ENCODE peak calls at places on chromosomes 5 and 9, in ten cellular contexts. One of them, this sample, is unnamed. For H3K4me1, the result is how much of the 10 kb centered on the place peaks cover.

GRCh38 chr5:98933446-98934072 is 4.8 kb upstream of the CHD1 start:
- DNase-seq in sigmoid colon: no peak
- DNase-seq in aorta: no peak
- DNase-seq in mammary epithelial cell: no peak
- DNase-seq in lower lobe of right lung: no peak
- DNase-seq in colonic mucosa: no peak
- DNase-seq in BE2C: no peak
- DNase-seq in ovary: no peak
- DNase-seq in neural progenitor cell: no peak
- DNase-seq in GM23338: no peak
- DNase-seq in this sample: peak

GRCh38 chr5:59620535-59621212 is 272.9 kb downstream of the PDE4D start:
- DNase-seq in lower lobe of right lung: no peak
- DNase-seq in sigmoid colon: no peak
- DNase-seq in ovary: no peak
- DNase-seq in mammary epithelial cell: no peak
- DNase-seq in neural progenitor cell: no peak
- DNase-seq in colonic mucosa: no peak
- DNase-seq in GM23338: no peak
- DNase-seq in BE2C: no peak
- DNase-seq in aorta: no peak
- DNase-seq in this sample: no peak

GRCh38 chr5:61409568-61409967 is 77.5 kb downstream of the ZSWIM6 start:
- DNase-seq in sigmoid colon: no peak
- DNase-seq in neural progenitor cell: no peak
- DNase-seq in colonic mucosa: no peak
- DNase-seq in BE2C: no peak
- DNase-seq in ovary: no peak
- DNase-seq in mammary epithelial cell: peak
- DNase-seq in lower lobe of right lung: no peak
- DNase-seq in GM23338: no peak
- DNase-seq in aorta: no peak
- DNase-seq in this sample: peak

GRCh38 chr9:85224301-85224700 is 517.5 kb downstream of the AGTPBP1 start:
- DNase-seq in mammary epithelial cell: no peak
- DNase-seq in BE2C: no peak
- DNase-seq in aorta: no peak
- DNase-seq in neural progenitor cell: no peak
- DNase-seq in ovary: no peak
- DNase-seq in colonic mucosa: no peak
- DNase-seq in GM23338: no peak
- DNase-seq in sigmoid colon: no peak
- DNase-seq in lower lobe of right lung: no peak
- DNase-seq in this sample: no peak

GRCh38 chr9:92988215-92988731 is 41.0 kb downstream of the FGD3 start:
- DNase-seq in lower lobe of right lung: no peak
- DNase-seq in neural progenitor cell: no peak
- DNase-seq in BE2C: no peak
- DNase-seq in colonic mucosa: no peak
- DNase-seq in ovary: no peak
- DNase-seq in aorta: no peak
- DNase-seq in mammary epithelial cell: peak
- DNase-seq in sigmoid colon: no peak
- DNase-seq in GM23338: no peak
- DNase-seq in this sample: peak

GRCh38 chr9:92609142-92609500 is 60.8 kb downstream of the IPPK start:
- DNase-seq in GM23338: peak
- DNase-seq in ovary: no peak
- DNase-seq in lower lobe of right lung: no peak
- DNase-seq in sigmoid colon: no peak
- DNase-seq in colonic mucosa: no peak
- DNase-seq in aorta: no peak
- DNase-seq in mammary epithelial cell: no peak
- DNase-seq in neural progenitor cell: peak
- DNase-seq in BE2C: peak
- DNase-seq in this sample: no peak

GRCh38 chr9:22208846-22209585 is 199.9 kb upstream of the CDKN2B start:
- DNase-seq in GM23338: no peak
- DNase-seq in mammary epithelial cell: peak
- DNase-seq in neural progenitor cell: no peak
- DNase-seq in aorta: no peak
- DNase-seq in colonic mucosa: no peak
- DNase-seq in sigmoid colon: no peak
- DNase-seq in lower lobe of right lung: no peak
- DNase-seq in ovary: no peak
- DNase-seq in BE2C: no peak
- DNase-seq in this sample: no peak

GRCh38 chr9:34139477-34140146 is 13.1 kb upstream of the DCAF12 start:
- DNase-seq in neural progenitor cell: no peak
- DNase-seq in GM23338: peak
- DNase-seq in colonic mucosa: peak
- DNase-seq in ovary: peak
- DNase-seq in aorta: no peak
- DNase-seq in lower lobe of right lung: no peak
- DNase-seq in BE2C: peak
- DNase-seq in mammary epithelial cell: peak
- DNase-seq in sigmoid colon: no peak
- DNase-seq in this sample: no peak

DNA sequence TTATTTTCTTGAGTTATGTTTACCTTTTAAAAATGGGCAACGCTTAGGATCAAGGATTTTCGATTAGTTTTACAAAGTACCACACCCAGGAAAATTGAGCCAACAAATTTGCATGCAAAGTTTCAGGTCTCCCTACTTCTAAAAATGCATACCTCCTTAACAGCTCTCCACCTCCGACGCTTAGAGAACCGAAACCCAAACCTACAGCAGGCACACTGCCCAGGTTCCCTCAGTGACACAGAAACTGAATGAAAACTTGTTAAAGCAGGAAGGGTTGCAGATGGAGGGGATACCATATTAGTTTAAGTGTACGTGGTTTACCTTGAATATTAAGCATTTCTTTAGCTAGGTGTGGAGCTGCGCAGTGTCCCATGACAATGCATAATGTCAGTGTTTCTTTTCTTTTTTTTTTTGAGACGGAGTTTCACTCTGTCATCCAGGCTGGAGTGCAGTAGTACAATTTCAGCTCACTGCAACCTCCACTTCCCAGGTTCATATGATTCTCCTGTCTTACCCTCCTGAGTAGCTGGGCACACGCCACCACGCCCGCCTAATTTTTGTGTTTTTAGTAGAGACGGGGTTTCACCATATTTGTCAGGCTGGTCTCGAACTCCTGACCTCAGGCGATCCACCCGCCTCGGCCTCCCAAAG is 1.6 kb upstream of the SUB1 start:
- DNase-seq in BE2C: no peak
- DNase-seq in GM23338: peak
- DNase-seq in mammary epithelial cell: peak
- DNase-seq in neural progenitor cell: no peak
- DNase-seq in sigmoid colon: no peak
- DNase-seq in lower lobe of right lung: no peak
- DNase-seq in colonic mucosa: no peak
- DNase-seq in ovary: no peak
- DNase-seq in aorta: no peak
- DNase-seq in this sample: no peak
- H3K4me3 ChIP-seq in BE2C: no peak
- H3K4me3 ChIP-seq in GM23338: peak
- H3K4me3 ChIP-seq in mammary epithelial cell: no peak
- H3K4me3 ChIP-seq in neural progenitor cell: no peak
- H3K4me3 ChIP-seq in sigmoid colon: no peak
- H3K4me3 ChIP-seq in lower lobe of right lung: no peak
- H3K4me3 ChIP-seq in colonic mucosa: no peak
- H3K4me3 ChIP-seq in ovary: no peak
- H3K4me3 ChIP-seq in aorta: no peak
- H3K4me3 ChIP-seq in this sample: no peak

GRCh38 chr9:133959171-133959570 is 33.0 kb downstream of the VAV2 start:
- DNase-seq in sigmoid colon: no peak
- DNase-seq in ovary: no peak
- DNase-seq in lower lobe of right lung: peak
- DNase-seq in aorta: no peak
- DNase-seq in GM23338: no peak
- DNase-seq in BE2C: no peak
- DNase-seq in mammary epithelial cell: no peak
- DNase-seq in neural progenitor cell: no peak
- DNase-seq in colonic mucosa: no peak
- DNase-seq in this sample: no peak

GRCh38 chr9:133959966-133960567 is 32.1 kb downstream of the VAV2 start:
- DNase-seq in aorta: peak
- DNase-seq in BE2C: no peak
- DNase-seq in GM23338: no peak
- DNase-seq in neural progenitor cell: no peak
- DNase-seq in ovary: no peak
- DNase-seq in lower lobe of right lung: peak
- DNase-seq in mammary epithelial cell: no peak
- DNase-seq in colonic mucosa: no peak
- DNase-seq in sigmoid colon: no peak
- DNase-seq in this sample: no peak

GRCh38 chr9:133960568-133961129 is 31.5 kb downstream of the VAV2 start:
- DNase-seq in colonic mucosa: peak
- DNase-seq in neural progenitor cell: peak
- DNase-seq in mammary epithelial cell: no peak
- DNase-seq in GM23338: peak
- DNase-seq in BE2C: no peak
- DNase-seq in aorta: peak
- DNase-seq in lower lobe of right lung: peak
- DNase-seq in ovary: no peak
- DNase-seq in sigmoid colon: no peak
- DNase-seq in this sample: no peak

GRCh38 chr9:133957328-133957727 is 34.8 kb downstream of the VAV2 start:
- DNase-seq in mammary epithelial cell: no peak
- DNase-seq in ovary: no peak
- DNase-seq in GM23338: no peak
- DNase-seq in sigmoid colon: no peak
- DNase-seq in neural progenitor cell: no peak
- DNase-seq in aorta: peak
- DNase-seq in BE2C: no peak
- DNase-seq in colonic mucosa: no peak
- DNase-seq in lower lobe of right lung: peak
- DNase-seq in this sample: peak

GRCh38 chr9:133958756-133959155 is 33.4 kb downstream of the VAV2 start:
- DNase-seq in BE2C: no peak
- DNase-seq in mammary epithelial cell: no peak
- DNase-seq in sigmoid colon: no peak
- DNase-seq in colonic mucosa: no peak
- DNase-seq in ovary: no peak
- DNase-seq in neural progenitor cell: no peak
- DNase-seq in lower lobe of right lung: peak
- DNase-seq in GM23338: no peak
- DNase-seq in aorta: peak
- DNase-seq in this sample: no peak
- H3K4me1 ChIP-seq in BE2C: half or more
- H3K4me1 ChIP-seq in mammary epithelial cell: under half
- H3K4me1 ChIP-seq in sigmoid colon: under half
- H3K4me1 ChIP-seq in colonic mucosa: under half
- H3K4me1 ChIP-seq in ovary: under half
- H3K4me1 ChIP-seq in neural progenitor cell: half or more
- H3K4me1 ChIP-seq in lower lobe of right lung: half or more
- H3K4me1 ChIP-seq in GM23338: under half
- H3K4me1 ChIP-seq in aorta: under half
- H3K4me1 ChIP-seq in this sample: half or more

DNA sequence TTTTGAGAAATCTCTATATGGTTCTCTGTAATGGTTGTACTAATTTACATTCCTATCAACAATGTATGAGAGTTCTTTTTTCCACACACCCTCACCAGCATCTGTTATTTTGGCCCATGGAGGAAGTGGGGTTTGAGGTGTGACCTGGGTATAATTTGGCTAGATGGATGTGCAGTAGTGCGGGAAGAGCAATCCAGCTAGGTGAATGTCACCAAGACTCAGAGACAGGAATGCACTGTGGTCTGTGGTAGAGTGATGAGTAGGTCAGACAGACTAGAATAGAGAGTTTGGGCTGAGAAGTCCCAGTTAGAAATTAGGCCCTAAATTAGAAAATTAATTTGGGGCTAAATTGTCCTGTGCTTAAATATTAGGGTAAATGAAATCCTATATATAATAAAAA is 32.8 kb upstream of the PIP5K1B start:
- DNase-seq in GM23338: no peak
- DNase-seq in colonic mucosa: no peak
- DNase-seq in BE2C: no peak
- DNase-seq in neural progenitor cell: no peak
- DNase-seq in ovary: no peak
- DNase-seq in lower lobe of right lung: no peak
- DNase-seq in aorta: no peak
- DNase-seq in sigmoid colon: no peak
- DNase-seq in mammary epithelial cell: no peak
- DNase-seq in this sample: no peak
- H3K4me3 ChIP-seq in GM23338: no peak
- H3K4me3 ChIP-seq in colonic mucosa: no peak
- H3K4me3 ChIP-seq in BE2C: no peak
- H3K4me3 ChIP-seq in neural progenitor cell: no peak
- H3K4me3 ChIP-seq in ovary: no peak
- H3K4me3 ChIP-seq in lower lobe of right lung: no peak
- H3K4me3 ChIP-seq in aorta: no peak
- H3K4me3 ChIP-seq in sigmoid colon: no peak
- H3K4me3 ChIP-seq in mammary epithelial cell: no peak
- H3K4me3 ChIP-seq in this sample: no peak

GRCh38 chr9:131420913-131421312 is 27.0 kb downstream of the PRRC2B start:
- DNase-seq in sigmoid colon: no peak
- DNase-seq in colonic mucosa: no peak
- DNase-seq in GM23338: peak
- DNase-seq in neural progenitor cell: no peak
- DNase-seq in aorta: peak
- DNase-seq in BE2C: no peak
- DNase-seq in lower lobe of right lung: no peak
- DNase-seq in mammary epithelial cell: peak
- DNase-seq in ovary: peak
- DNase-seq in this sample: peak

GRCh38 chr9:131418143-131419028 is 24.5 kb downstream of the PRRC2B start:
- DNase-seq in sigmoid colon: no peak
- DNase-seq in colonic mucosa: peak
- DNase-seq in aorta: peak
- DNase-seq in neural progenitor cell: peak
- DNase-seq in lower lobe of right lung: peak
- DNase-seq in GM23338: peak
- DNase-seq in mammary epithelial cell: no peak
- DNase-seq in BE2C: no peak
- DNase-seq in ovary: peak
- DNase-seq in this sample: peak

GRCh38 chr9:131417264-131418142 is 23.6 kb downstream of the PRRC2B start:
- DNase-seq in mammary epithelial cell: no peak
- DNase-seq in colonic mucosa: no peak
- DNase-seq in neural progenitor cell: no peak
- DNase-seq in sigmoid colon: no peak
- DNase-seq in lower lobe of right lung: no peak
- DNase-seq in ovary: peak
- DNase-seq in GM23338: no peak
- DNase-seq in aorta: peak
- DNase-seq in BE2C: no peak
- DNase-seq in this sample: peak

GRCh38 chr9:131419716-131420115 is 25.8 kb downstream of the PRRC2B start:
- DNase-seq in colonic mucosa: no peak
- DNase-seq in mammary epithelial cell: no peak
- DNase-seq in aorta: peak
- DNase-seq in neural progenitor cell: no peak
- DNase-seq in sigmoid colon: no peak
- DNase-seq in BE2C: no peak
- DNase-seq in ovary: peak
- DNase-seq in GM23338: no peak
- DNase-seq in lower lobe of right lung: no peak
- DNase-seq in this sample: no peak

DNA sequence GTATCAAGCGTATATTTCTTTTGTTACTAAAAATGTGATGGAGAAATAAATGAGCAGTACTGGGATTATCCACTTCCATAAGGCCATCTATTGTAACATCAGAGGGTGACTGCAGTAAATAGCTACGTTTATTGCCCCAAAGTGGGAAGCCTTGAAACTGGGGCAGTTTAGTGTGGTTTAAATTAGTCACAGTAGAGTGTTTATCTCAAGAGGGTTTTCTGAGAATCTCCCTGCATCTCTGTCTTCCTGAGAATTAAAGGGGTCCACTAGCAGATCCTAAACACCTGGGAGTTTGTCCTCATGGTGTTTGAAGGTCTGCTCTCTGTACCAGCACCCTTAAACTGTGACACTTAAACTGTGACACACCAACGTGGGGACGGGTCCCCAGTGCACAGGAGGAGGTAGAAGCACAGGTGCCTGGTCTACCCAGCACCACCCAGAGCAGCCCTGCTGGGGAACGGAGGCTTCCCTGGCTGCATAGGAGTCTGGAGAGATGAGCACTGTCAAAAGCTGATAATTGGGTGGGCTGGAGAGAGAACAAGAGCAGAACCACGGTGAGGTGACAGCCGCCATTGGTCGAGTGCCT is 25.2 kb downstream of the PRRC2B start:
- DNase-seq in aorta: peak
- DNase-seq in BE2C: no peak
- DNase-seq in neural progenitor cell: no peak
- DNase-seq in sigmoid colon: no peak
- DNase-seq in ovary: peak
- DNase-seq in mammary epithelial cell: no peak
- DNase-seq in lower lobe of right lung: peak
- DNase-seq in GM23338: no peak
- DNase-seq in colonic mucosa: no peak
- DNase-seq in this sample: no peak
- H3K4me1 ChIP-seq in aorta: under half
- H3K4me1 ChIP-seq in BE2C: half or more
- H3K4me1 ChIP-seq in neural progenitor cell: half or more
- H3K4me1 ChIP-seq in sigmoid colon: under half
- H3K4me1 ChIP-seq in ovary: half or more
- H3K4me1 ChIP-seq in mammary epithelial cell: half or more
- H3K4me1 ChIP-seq in lower lobe of right lung: half or more
- H3K4me1 ChIP-seq in GM23338: half or more
- H3K4me1 ChIP-seq in colonic mucosa: under half
- H3K4me1 ChIP-seq in this sample: under half